ENCODE peak calls at places on chromosomes 2 and 18, in ten cellular contexts. S is PC-3, Q is lung, B is cardiac muscle cell, N is pancreas, T is heart right ventricle, M is lower lobe of right lung, O is adrenal gland, Y is tibial nerve, U is IMR-90. L is an unnamed sample. For H3K4me1 and H3K9me3, the result is how much of the 10 kb centered on the place peaks cover.

GRCh38 chr2:86368181-86368824 is 30.9 kb upstream of the REEP1 start:
- DNase-seq in B (peak), U (peak), Y (no peak), N (peak), T (peak), O (peak), M (peak), Q (no peak), S (peak), L (peak)

GRCh38 chr18:76803814-76804213 is 18.5 kb upstream of the ZNF236 start:
- DNase-seq in T (peak), Y (peak), U (peak), M (no peak), O (peak), S (peak), N (peak), B (peak), Q (peak), L (peak)

GRCh38 chr18:12679183-12679786 is 21.4 kb upstream of the SPIRE1 start:
- DNase-seq in N (no peak), U (peak), S (peak), B (peak), T (peak), O (peak), M (peak), Q (peak), Y (no peak), L (no peak)

GRCh38 chr2:24538720-24539119 is 47.7 kb downstream of the NCOA1 start:
- DNase-seq in B (no peak), N (no peak), M (no peak), S (no peak), O (no peak), T (no peak), Y (no peak), U (no peak), Q (no peak), L (no peak)

GRCh38 chr2:237869357-237870102 is 10.1 kb downstream of the RAMP1 start:
- DNase-seq in U (no peak), O (no peak), N (no peak), M (no peak), T (no peak), B (no peak), Y (no peak), Q (no peak), S (no peak), L (no peak)

GRCh38 chr2:164593959-164594358 is 27.3 kb downstream of the GRB14 start:
- DNase-seq in U (no peak), O (no peak), N (no peak), S (no peak), B (no peak), Q (no peak), Y (no peak), M (no peak), T (no peak), L (no peak)

GRCh38 chr2:18589354-18589753 is at the start of gene NT5C1B:
- DNase-seq in B (no peak), Y (no peak), T (no peak), U (no peak), Q (no peak), S (peak), N (no peak), O (no peak), M (no peak), L (no peak)

GRCh38 chr18:36628435-36629094 is 200.2 kb downstream of the TPGS2 start:
- DNase-seq in N (no peak), Q (no peak), U (peak), Y (no peak), S (no peak), M (no peak), B (no peak), O (no peak), T (no peak), L (no peak)

GRCh38 chr2:136381722-136382633 is 264.0 kb upstream of the CXCR4 start:
- DNase-seq in B (no peak), Q (no peak), S (no peak), O (peak), T (no peak), M (peak), Y (no peak), N (no peak), U (no peak), L (peak)

GRCh38 chr2:234422895-234423505 is 73.9 kb downstream of the ARL4C start:
- DNase-seq in T (no peak), M (no peak), Y (no peak), B (no peak), S (no peak), N (no peak), O (no peak), U (no peak), Q (no peak), L (peak)

GRCh38 chr2:105032476-105032875 is 5.4 kb upstream of the MRPS9 start:
- DNase-seq in U (no peak), Y (no peak), Q (no peak), N (no peak), S (peak), M (no peak), T (no peak), O (no peak), B (no peak), L (no peak)

GRCh38 chr2:105518897-105519296 is 120.0 kb upstream of the FHL2 start:
- DNase-seq in O (no peak), M (no peak), Q (no peak), S (peak), T (no peak), U (no peak), Y (no peak), B (peak), N (no peak), L (no peak)

GRCh38 chr18:3455090-3455640 is 5.2 kb downstream of the TGIF1 start:
- DNase-seq in Y (no peak), O (no peak), U (no peak), S (no peak), T (no peak), M (no peak), Q (no peak), N (no peak), B (no peak), L (no peak)
- H3K4me3 ChIP-seq in Y (no peak), O (peak), U (no peak), S (peak), T (peak), M (no peak), Q (no peak), N (peak), B (peak), L (peak)

GRCh38 chr2:109475531-109476210 is 138.1 kb downstream of the SEPTIN10 start:
- DNase-seq in S (peak), N (no peak), Y (no peak), U (peak), B (no peak), T (no peak), Q (no peak), M (peak), O (no peak), L (no peak)

GRCh38 chr2:109472331-109473005 is 141.3 kb downstream of the SEPTIN10 start:
- DNase-seq in B (no peak), M (peak), S (no peak), N (no peak), U (no peak), Q (no peak), Y (no peak), T (no peak), O (no peak), L (no peak)

GRCh38 chr2:109473006-109473380 is 140.8 kb downstream of the SEPTIN10 start:
- DNase-seq in U (no peak), B (no peak), Q (no peak), M (peak), T (no peak), N (no peak), O (no peak), S (no peak), Y (no peak), L (no peak)

GRCh38 chr2:109473616-109474318 is 140.0 kb downstream of the SEPTIN10 start:
- DNase-seq in Y (no peak), S (no peak), B (no peak), M (peak), Q (no peak), N (no peak), U (no peak), T (no peak), O (no peak), L (no peak)

DNA sequence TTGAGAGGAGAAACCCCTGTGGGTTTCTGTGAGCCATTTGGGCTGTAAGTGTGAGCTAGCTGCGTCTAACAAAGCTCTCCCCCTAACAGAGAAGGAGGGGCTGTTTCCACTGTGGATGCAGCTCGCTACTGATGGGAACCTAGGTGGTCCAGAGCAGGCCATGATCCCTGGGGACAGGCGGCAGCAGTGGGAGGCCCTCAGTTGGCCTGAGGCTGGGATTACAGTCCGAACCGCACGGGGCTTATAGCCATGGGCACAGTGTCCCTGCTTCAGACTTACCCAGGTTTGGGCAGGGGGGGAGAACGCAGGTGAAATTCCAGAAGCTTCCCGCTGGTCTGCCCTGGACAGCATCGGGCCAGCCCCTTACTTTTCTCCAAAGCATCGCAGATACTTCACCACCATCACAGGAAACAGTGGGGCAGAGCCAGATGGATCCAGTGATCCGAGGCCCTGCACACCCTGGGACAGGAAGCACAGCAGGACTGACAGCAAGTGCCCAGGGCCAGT is 139.4 kb downstream of the SEPTIN10 start:
- DNase-seq in T (no peak), O (no peak), U (no peak), Y (no peak), Q (no peak), B (no peak), S (no peak), N (no peak), M (peak), L (no peak)
- H3K4me1 ChIP-seq in T (under half), O (under half), U (under half), Y (under half), Q (under half), B (under half), S (under half), N (under half), M (under half), L (under half)

DNA sequence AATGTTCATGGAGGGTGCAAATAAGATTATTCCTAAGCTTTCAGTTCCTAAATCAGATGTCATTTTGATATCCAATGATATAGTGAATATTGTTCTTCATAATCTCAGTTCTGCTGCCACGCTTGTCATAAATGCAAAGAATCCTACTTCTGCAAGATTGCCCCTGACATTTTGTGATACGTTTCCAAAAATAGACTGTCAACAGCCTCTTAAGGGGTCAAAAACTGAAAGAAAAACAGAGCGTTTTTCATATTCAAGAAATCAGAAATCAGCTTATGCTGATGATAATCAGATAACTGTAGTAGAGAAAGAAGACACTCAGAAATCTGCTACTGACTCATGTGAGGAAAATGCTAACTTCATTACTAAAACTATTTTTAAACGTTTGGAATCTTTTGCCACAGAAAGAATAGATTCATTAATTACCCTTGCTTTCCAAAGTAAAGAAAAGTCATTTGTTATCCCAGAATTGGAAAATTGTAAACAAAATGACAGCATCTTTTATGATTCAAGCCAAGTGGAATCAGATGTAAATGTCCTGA is 55.0 kb downstream of the FSIP2 start:
- DNase-seq in O (no peak), S (no peak), N (no peak), B (no peak), U (no peak), M (no peak), Y (no peak), Q (no peak), T (no peak), L (no peak)
- H3K9me3 ChIP-seq in O (under half), S (under half), N (under half), B (under half), U (under half), M (under half), Y (under half), Q (under half), T (under half), L (under half)

GRCh38 chr2:226782092-226782713 is 17.4 kb downstream of the IRS1 start:
- DNase-seq in B (no peak), Q (no peak), S (no peak), N (no peak), U (peak), T (no peak), O (no peak), Y (no peak), M (no peak), L (no peak)
- H3K4me3 ChIP-seq in B (no peak), Q (no peak), S (no peak), N (no peak), U (no peak), T (no peak), O (no peak), Y (no peak), M (no peak), L (no peak)

GRCh38 chr2:149701241-149701640 is 113.7 kb upstream of the MMADHC start:
- DNase-seq in Q (no peak), T (no peak), B (no peak), M (no peak), U (no peak), S (no peak), O (no peak), Y (no peak), N (no peak), L (no peak)
- H3K4me1 ChIP-seq in Q (under half), T (under half), B (under half), M (under half), U (under half), S (under half), O (under half), Y (under half), N (under half), L (under half)

DNA sequence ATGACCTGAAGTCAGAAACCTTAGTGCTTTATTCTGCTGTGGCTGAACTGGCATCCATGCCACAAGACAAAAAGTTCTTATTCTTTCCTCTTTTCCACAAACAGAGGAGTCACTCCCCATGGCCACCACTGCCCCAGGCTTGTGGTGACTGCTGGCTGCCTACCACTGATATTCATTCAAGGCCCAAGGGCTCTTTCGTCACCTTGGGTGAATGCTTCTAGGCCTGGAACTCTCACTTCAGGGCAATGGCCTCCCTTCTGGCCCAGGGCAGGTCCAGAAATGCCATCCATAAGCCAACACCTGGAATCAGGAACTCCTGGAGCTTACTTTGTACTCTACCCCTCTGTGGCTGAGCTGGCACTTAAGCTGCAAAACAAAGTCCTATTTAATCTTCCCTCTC is 109.8 kb downstream of the NAT8 start:
- DNase-seq in Q (no peak), Y (no peak), O (no peak), M (no peak), N (no peak), S (no peak), T (no peak), B (no peak), U (no peak), L (no peak)
- H3K9me3 ChIP-seq in Q (under half), Y (under half), O (under half), M (under half), N (under half), S (under half), T (under half), B (under half), U (under half), L (under half)

DNA sequence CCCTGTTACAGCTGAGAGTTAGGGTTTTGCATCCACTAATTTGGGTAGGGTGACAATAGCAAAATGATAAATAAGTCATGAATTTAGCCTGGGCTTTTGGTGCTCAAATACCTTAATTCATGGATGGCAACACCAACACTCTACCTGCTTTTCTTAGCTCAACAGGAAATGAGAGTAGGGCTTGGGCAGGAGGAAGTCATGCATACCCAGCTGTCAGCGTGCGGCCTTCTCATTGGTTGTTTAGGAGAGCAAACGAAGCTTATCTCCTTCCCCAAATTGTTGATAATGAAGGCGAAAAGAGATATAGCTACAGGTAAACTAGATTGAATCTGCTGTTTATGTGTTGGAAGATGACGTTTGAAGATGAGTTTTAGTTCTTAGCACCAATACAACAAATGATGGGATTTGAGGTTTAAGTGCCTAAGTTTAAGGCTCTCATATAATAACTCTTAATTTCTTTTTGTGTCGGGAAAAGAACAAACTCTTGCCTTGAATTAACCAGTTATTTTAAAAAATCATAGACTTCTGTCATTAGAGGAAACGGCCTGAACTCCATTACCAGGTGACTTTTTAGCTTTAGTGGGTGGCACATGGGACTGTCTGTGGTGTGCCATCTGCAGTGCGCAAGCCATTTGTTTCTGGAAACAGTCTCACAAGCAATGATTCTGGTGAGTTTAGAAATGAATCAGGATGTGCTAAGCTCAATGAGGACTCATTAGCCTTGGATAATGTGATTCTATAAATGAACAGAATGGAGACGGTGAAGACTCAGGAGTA is 19.7 kb downstream of the MAP4K4 start:
- DNase-seq in O (no peak), Q (no peak), M (no peak), U (no peak), S (no peak), N (no peak), B (no peak), T (no peak), Y (no peak), L (peak)
- H3K4me3 ChIP-seq in O (no peak), Q (no peak), M (no peak), U (no peak), S (no peak), N (no peak), B (no peak), T (no peak), Y (no peak), L (peak)

DNA sequence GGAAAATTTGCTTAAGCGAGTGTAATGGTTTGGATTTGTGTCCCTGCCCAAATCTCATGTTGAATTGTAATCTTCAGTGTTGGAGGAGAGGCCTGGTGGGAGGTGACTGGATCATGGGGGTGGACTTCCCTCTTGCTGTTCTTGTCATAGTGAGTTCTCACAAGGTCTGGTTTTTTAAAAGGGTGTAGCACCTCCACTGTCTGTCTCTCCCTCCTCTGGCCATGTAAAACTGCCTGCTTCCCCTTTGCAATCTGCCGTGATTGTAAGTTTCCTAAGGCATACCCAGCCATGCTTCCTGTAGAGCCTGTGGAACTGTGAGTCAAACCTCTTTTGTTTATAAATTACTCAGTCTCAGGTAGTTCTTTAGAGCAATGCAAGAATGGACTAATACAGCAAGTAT is 6.6 kb downstream of the YIPF4 start:
- DNase-seq in O (no peak), Q (no peak), M (no peak), T (no peak), N (no peak), Y (no peak), S (peak), U (peak), B (no peak), L (no peak)
- H3K4me1 ChIP-seq in O (under half), Q (under half), M (under half), T (half or more), N (under half), Y (under half), S (under half), U (under half), B (under half), L (under half)

GRCh38 chr2:176105727-176106635 is 1.1 kb upstream of the HOXD11 start:
- DNase-seq in B (no peak), Q (no peak), N (no peak), M (no peak), T (no peak), Y (no peak), O (no peak), U (no peak), S (no peak), L (no peak)
- H3K9me3 ChIP-seq in B (under half), Q (under half), N (under half), M (under half), T (under half), Y (under half), O (under half), U (under half), S (under half), L (under half)